ENCODE peak calls at places on chromosomes 13 and 19, in six cellular contexts. I is A549; G is iPS-NIHi11; R is lower leg skin; H is effector memory CD4-positive, alpha-beta T cell; Z is AG08395. E is an unnamed sample.
A peak's percentile ranks its signal among the peaks of the same experiment; 100 is the strongest.

GRCh38 chr19:54521022-54521859 is 18.6 kb downstream of the LAIR2 start:
- DNase-seq in I (no peak), G (no peak), R (no peak), H (no peak), Z (no peak), E (no peak)

GRCh38 chr13:82878536-82878935 is 1003.7 kb downstream of the SLITRK1 start:
- DNase-seq in I (no peak), G (no peak), R (no peak), H (no peak), Z (no peak), E (no peak)

GRCh38 chr13:99572921-99573320 is 71.6 kb downstream of the TM9SF2 start:
- DNase-seq in I (no peak), G (no peak), R (no peak), H (no peak), Z (peak; percentile 18), E (no peak)

GRCh38 chr13:75788494-75788991 is 152.4 kb downstream of the LMO7 start:
- DNase-seq in I (no peak), G (no peak), R (no peak), H (no peak), Z (peak; percentile 47), E (no peak)

GRCh38 chr13:70505809-70506208 is 397.6 kb upstream of the KLHL1 start:
- DNase-seq in I (no peak), G (no peak), R (no peak), H (no peak), Z (no peak), E (no peak)

GRCh38 chr13:46668302-46668720 is 115.3 kb downstream of the LRCH1 start:
- DNase-seq in I (no peak), G (no peak), R (no peak), H (no peak), Z (peak; percentile 82), E (no peak)

GRCh38 chr19:5694952-5695648 is 5.0 kb downstream of the RPL36 start:
- DNase-seq in I (no peak), G (no peak), R (no peak), H (no peak), Z (no peak), E (no peak)

GRCh38 chr19:17112700-17113099 is 37.1 kb downstream of the MYO9B start:
- DNase-seq in I (no peak), G (no peak), R (no peak), H (no peak), Z (no peak), E (no peak)

GRCh38 chr19:30479657-30480056 is 107.5 kb downstream of the ZNF536 start:
- DNase-seq in I (no peak), G (no peak), R (no peak), H (no peak), Z (no peak), E (no peak)

GRCh38 chr19:17095141-17095919 is 19.8 kb downstream of the MYO9B start:
- DNase-seq in I (no peak), G (no peak), R (no peak), H (no peak), Z (peak; percentile 41), E (no peak)

GRCh38 chr19:29105629-29106352 is 107.2 kb downstream of the UQCRFS1 start:
- DNase-seq in I (no peak), G (peak; percentile 31), R (no peak), H (no peak), Z (no peak), E (no peak)

GRCh38 chr19:48807590-48808308 is 3.1 kb downstream of the BCAT2 start:
- DNase-seq in I (no peak), G (peak; percentile 19), R (no peak), H (no peak), Z (no peak), E (no peak)

GRCh38 chr19:15166700-15167099 is 34.1 kb downstream of the NOTCH3 start:
- DNase-seq in I (no peak), G (peak; percentile 43), R (no peak), H (no peak), Z (no peak), E (no peak)

GRCh38 chr13:30142502-30143211 is 164.7 kb downstream of the KATNAL1 start:
- DNase-seq in I (peak; percentile 22), G (peak; percentile 33), R (no peak), H (no peak), Z (peak; percentile 88), E (peak; percentile 21)

E was measured in HCT116.